ENCODE peak calls at places on chromosomes 1 and 21, in ten cellular contexts. G, M, K, H, Q, J, Z, B, O and F are unnamed samples.

GRCh38 chr1:180568211-180568610 is 9.4 kb downstream of the OVAAL start:
- DNase-seq in G (no peak), M (no peak), K (no peak), H (no peak), Q (no peak), J (no peak), Z (no peak), B (no peak), O (no peak), F (no peak)

GRCh38 chr1:86648255-86648654 is 56.1 kb upstream of the SH3GLB1 start:
- DNase-seq in G (no peak), M (no peak), K (no peak), H (no peak), Q (no peak), J (no peak), Z (peak; percentile 1), B (peak; percentile 61), O (no peak), F (peak; percentile 43)

GRCh38 chr1:168234846-168235547 is 9.2 kb downstream of the SFT2D2 start:
- DNase-seq in G (no peak), M (peak; percentile 15), K (no peak), H (peak; percentile 62), Q (no peak), J (no peak), Z (peak; percentile 47), B (peak; percentile 58), O (peak; percentile 36), F (no peak)

GRCh38 chr21:29360799-29361765 is 62.4 kb downstream of the BACH1 start:
- DNase-seq in G (no peak), M (no peak), K (no peak), H (no peak), Q (no peak), J (no peak), Z (no peak), B (no peak), O (no peak), F (no peak)

GRCh38 chr1:193937308-193937707 is 750.9 kb upstream of the B3GALT2 start:
- DNase-seq in G (no peak), M (no peak), K (no peak), H (no peak), Q (no peak), J (no peak), Z (no peak), B (no peak), O (no peak), F (no peak)

GRCh38 chr1:115179397-115179835 is 90.1 kb upstream of the TSPAN2 start:
- DNase-seq in G (no peak), M (no peak), K (no peak), H (peak; percentile 7), Q (no peak), J (no peak), Z (no peak), B (peak; percentile 99), O (no peak), F (peak; percentile 96)

GRCh38 chr21:45512626-45513002 is 29.6 kb downstream of the SLC19A1 start:
- DNase-seq in G (no peak), M (no peak), K (no peak), H (no peak), Q (no peak), J (no peak), Z (no peak), B (no peak), O (no peak), F (no peak)

GRCh38 chr1:218557731-218558130 is 212.6 kb downstream of the TGFB2 start:
- DNase-seq in G (peak; percentile 5), M (no peak), K (no peak), H (no peak), Q (no peak), J (no peak), Z (peak; percentile 98), B (no peak), O (no peak), F (no peak)

GRCh38 chr1:51956528-51957509 is 33.7 kb downstream of the RAB3B start:
- DNase-seq in G (no peak), M (peak; percentile 5), K (no peak), H (no peak), Q (no peak), J (no peak), Z (peak; percentile 17), B (peak; percentile 14), O (no peak), F (no peak)

GRCh38 chr1:53130878-53131589 is 11.4 kb downstream of the SLC1A7 start:
- DNase-seq in G (no peak), M (no peak), K (no peak), H (no peak), Q (no peak), J (no peak), Z (no peak), B (no peak), O (no peak), F (no peak)

GRCh38 chr1:70034403-70034802 is 171.0 kb downstream of the LRRC40 start:
- DNase-seq in G (no peak), M (peak; percentile 45), K (peak; percentile 24), H (no peak), Q (no peak), J (no peak), Z (peak; percentile 35), B (peak; percentile 67), O (no peak), F (peak; percentile 55)

GRCh38 chr1:55813619-55814018 is 598.5 kb upstream of the USP24 start:
- DNase-seq in G (no peak), M (no peak), K (no peak), H (no peak), Q (no peak), J (no peak), Z (peak; percentile 72), B (peak; percentile 93), O (no peak), F (no peak)

GRCh38 chr1:228487336-228488106 is at the start of gene RNF187:
- DNase-seq in G (no peak), M (no peak), K (peak; percentile 93), H (peak; percentile 50), Q (no peak), J (no peak), Z (no peak), B (no peak), O (peak; percentile 87), F (no peak)

GRCh38 chr1:243712242-243712641 is 137.8 kb downstream of the AKT3 start:
- DNase-seq in G (no peak), M (no peak), K (no peak), H (no peak), Q (no peak), J (no peak), Z (no peak), B (no peak), O (no peak), F (no peak)

GRCh38 chr1:24765308-24765988 is 20.2 kb downstream of the CLIC4 start:
- DNase-seq in G (no peak), M (no peak), K (no peak), H (no peak), Q (no peak), J (no peak), Z (no peak), B (peak; percentile 80), O (no peak), F (no peak)

GRCh38 chr1:217747156-217747769 is 116.1 kb downstream of the SPATA17 start:
- DNase-seq in G (no peak), M (peak; percentile 22), K (no peak), H (no peak), Q (no peak), J (no peak), Z (no peak), B (peak; percentile 26), O (no peak), F (peak; percentile 5)

GRCh38 chr1:16208270-16208987 is 4.0 kb downstream of the ARHGEF19 start:
- DNase-seq in G (no peak), M (peak; percentile 20), K (no peak), H (no peak), Q (no peak), J (no peak), Z (no peak), B (peak; percentile 49), O (no peak), F (no peak)

GRCh38 chr1:65119951-65120350 is 28.1 kb upstream of the AK4 start:
- DNase-seq in G (no peak), M (no peak), K (no peak), H (no peak), Q (no peak), J (no peak), Z (no peak), B (no peak), O (no peak), F (no peak)

GRCh38 chr21:42841156-42841915 is 38.0 kb downstream of the WDR4 start:
- DNase-seq in G (no peak), M (no peak), K (no peak), H (peak; percentile 2), Q (no peak), J (no peak), Z (no peak), B (no peak), O (no peak), F (no peak)

GRCh38 chr1:244801246-244801645 is 34.2 kb upstream of the COX20 start:
- DNase-seq in G (no peak), M (peak; percentile 45), K (no peak), H (peak; percentile 67), Q (no peak), J (peak; percentile 11), Z (peak; percentile 41), B (peak; percentile 41), O (peak; percentile 51), F (no peak)

GRCh38 chr1:218224101-218224500 is 61.0 kb upstream of the RRP15 start:
- DNase-seq in G (no peak), M (no peak), K (no peak), H (no peak), Q (no peak), J (no peak), Z (no peak), B (no peak), O (no peak), F (no peak)

GRCh38 chr1:53286950-53287349 is 40.9 kb downstream of the LRP8 start:
- DNase-seq in G (no peak), M (no peak), K (peak; percentile 35), H (no peak), Q (no peak), J (no peak), Z (no peak), B (no peak), O (no peak), F (no peak)

GRCh38 chr1:208349679-208350330 is 105.6 kb upstream of the PLXNA2 start:
- DNase-seq in G (no peak), M (no peak), K (no peak), H (no peak), Q (no peak), J (no peak), Z (no peak), B (no peak), O (no peak), F (no peak)

GRCh38 chr1:44134071-44134920 is 7.1 kb downstream of the KLF18 start:
- DNase-seq in G (no peak), M (no peak), K (no peak), H (no peak), Q (no peak), J (no peak), Z (no peak), B (no peak), O (no peak), F (no peak)

GRCh38 chr1:92953491-92953890 is 7.8 kb downstream of the DIPK1A start:
- DNase-seq in G (no peak), M (peak; percentile 79), K (no peak), H (peak; percentile 54), Q (peak; percentile 25), J (no peak), Z (no peak), B (no peak), O (peak; percentile 46), F (no peak)

GRCh38 chr1:28985427-28985826 is 71.1 kb downstream of the EPB41 start:
- DNase-seq in G (no peak), M (no peak), K (no peak), H (no peak), Q (no peak), J (no peak), Z (no peak), B (no peak), O (no peak), F (no peak)

GRCh38 chr1:211732276-211732571 is 56.8 kb upstream of the NEK2 start:
- DNase-seq in G (no peak), M (peak; percentile 6), K (no peak), H (no peak), Q (no peak), J (no peak), Z (no peak), B (no peak), O (no peak), F (no peak)

GRCh38 chr1:89259283-89259971 is 13.2 kb downstream of the GBP5 start:
- DNase-seq in G (no peak), M (peak; percentile 39), K (no peak), H (no peak), Q (peak; percentile 62), J (no peak), Z (no peak), B (no peak), O (peak; percentile 28), F (no peak)